ENCODE peak calls at places on chromosomes 13 and 19, in seven cellular contexts. One of them, this sample, is unnamed.

GRCh38 chr19:1455336-1456120 is 5.6 kb downstream of the APC2 start:
- DNase-seq in heart right ventricle: no peak
- DNase-seq in neural crest cell: no peak
- DNase-seq in amniotic stem cell: no peak
- DNase-seq in hippocampal formation: no peak
- DNase-seq in PC-9: peak; percentile 93
- DNase-seq in ascending aorta: no peak
- DNase-seq in this sample: peak; percentile 98

GRCh38 chr13:26202365-26202972 is 19.6 kb downstream of the RNF6 start:
- DNase-seq in heart right ventricle: no peak
- DNase-seq in neural crest cell: no peak
- DNase-seq in amniotic stem cell: no peak
- DNase-seq in hippocampal formation: no peak
- DNase-seq in PC-9: no peak
- DNase-seq in ascending aorta: no peak
- DNase-seq in this sample: no peak

GRCh38 chr13:31044658-31045620 is 112.5 kb downstream of the TEX26 start:
- DNase-seq in heart right ventricle: no peak
- DNase-seq in neural crest cell: no peak
- DNase-seq in amniotic stem cell: no peak
- DNase-seq in hippocampal formation: no peak
- DNase-seq in PC-9: peak; percentile 16
- DNase-seq in ascending aorta: peak; percentile 43
- DNase-seq in this sample: no peak

GRCh38 chr13:109818891-109819290 is 32.5 kb upstream of the IRS2 start:
- DNase-seq in heart right ventricle: no peak
- DNase-seq in neural crest cell: no peak
- DNase-seq in amniotic stem cell: peak; percentile 55
- DNase-seq in hippocampal formation: no peak
- DNase-seq in PC-9: no peak
- DNase-seq in ascending aorta: no peak
- DNase-seq in this sample: no peak

GRCh38 chr13:99033814-99034213 is 56.0 kb upstream of the DOCK9 start:
- DNase-seq in heart right ventricle: no peak
- DNase-seq in neural crest cell: no peak
- DNase-seq in amniotic stem cell: no peak
- DNase-seq in hippocampal formation: no peak
- DNase-seq in PC-9: no peak
- DNase-seq in ascending aorta: no peak
- DNase-seq in this sample: no peak

GRCh38 chr19:54158812-54159351 is 639 bp downstream of the LENG1 start:
- DNase-seq in heart right ventricle: no peak
- DNase-seq in neural crest cell: no peak
- DNase-seq in amniotic stem cell: no peak
- DNase-seq in hippocampal formation: no peak
- DNase-seq in PC-9: no peak
- DNase-seq in ascending aorta: no peak
- DNase-seq in this sample: no peak

GRCh38 chr19:850221-850978 is 1.7 kb upstream of the ELANE start:
- DNase-seq in heart right ventricle: peak; percentile 90
- DNase-seq in neural crest cell: no peak
- DNase-seq in amniotic stem cell: no peak
- DNase-seq in hippocampal formation: no peak
- DNase-seq in PC-9: peak; percentile 67
- DNase-seq in ascending aorta: peak; percentile 93
- DNase-seq in this sample: peak; percentile 42

GRCh38 chr19:43789029-43789428 is 8.3 kb upstream of the KCNN4 start:
- DNase-seq in heart right ventricle: no peak
- DNase-seq in neural crest cell: no peak
- DNase-seq in amniotic stem cell: peak; percentile 15
- DNase-seq in hippocampal formation: no peak
- DNase-seq in PC-9: no peak
- DNase-seq in ascending aorta: no peak
- DNase-seq in this sample: no peak

GRCh38 chr19:19637523-19638251 is 5.8 kb downstream of the GMIP start:
- DNase-seq in heart right ventricle: no peak
- DNase-seq in neural crest cell: no peak
- DNase-seq in amniotic stem cell: no peak
- DNase-seq in hippocampal formation: no peak
- DNase-seq in PC-9: no peak
- DNase-seq in ascending aorta: no peak
- DNase-seq in this sample: peak; percentile 92

This sample was measured in H9.